ENCODE peak calls at places on chromosomes 12 and 14, in ten cellular contexts. F, U, P, B, G, C, Q, L, W and J are unnamed samples.

GRCh38 chr12:109309441-109310246 is 560 bp upstream of the FOXN4 start:
- DNase-seq in F (no peak), U (no peak), P (no peak), B (peak; percentile 38), G (no peak), C (no peak), Q (no peak), L (peak; percentile 50), W (peak; percentile 44), J (no peak)

GRCh38 chr14:36105401-36105800 is 71.1 kb downstream of the PTCSC3 start:
- DNase-seq in F (peak; percentile 65), U (no peak), P (peak; percentile 84), B (no peak), G (no peak), C (no peak), Q (no peak), L (peak; percentile 86), W (no peak), J (no peak)

GRCh38 chr12:4584896-4585295 is 22.9 kb downstream of the DYRK4 start:
- DNase-seq in F (no peak), U (no peak), P (no peak), B (no peak), G (no peak), C (no peak), Q (no peak), L (no peak), W (no peak), J (no peak)

GRCh38 chr12:6312529-6313325 is 2.2 kb downstream of the PLEKHG6 start:
- DNase-seq in F (peak; percentile 67), U (no peak), P (peak; percentile 79), B (no peak), G (no peak), C (no peak), Q (no peak), L (peak; percentile 65), W (no peak), J (no peak)

GRCh38 chr14:99512110-99512449 is 30.9 kb downstream of the CCNK start:
- DNase-seq in F (no peak), U (no peak), P (no peak), B (no peak), G (no peak), C (no peak), Q (no peak), L (no peak), W (no peak), J (no peak)

GRCh38 chr12:120983759-120984158 is 5.4 kb downstream of the HNF1A start:
- DNase-seq in F (no peak), U (no peak), P (no peak), B (no peak), G (no peak), C (no peak), Q (no peak), L (no peak), W (no peak), J (no peak)

GRCh38 chr14:75769047-75769685 is 108.1 kb downstream of the TTLL5 start:
- DNase-seq in F (no peak), U (no peak), P (no peak), B (no peak), G (no peak), C (no peak), Q (no peak), L (no peak), W (no peak), J (no peak)

GRCh38 chr14:23538785-23539184 is 12.8 kb downstream of the ZFHX2 start:
- DNase-seq in F (peak; percentile 24), U (peak; percentile 30), P (no peak), B (no peak), G (peak; percentile 36), C (no peak), Q (no peak), L (no peak), W (peak; percentile 79), J (no peak)

GRCh38 chr12:685388-685787 is 22.1 kb upstream of the NINJ2 start:
- DNase-seq in F (peak; percentile 7), U (no peak), P (no peak), B (peak; percentile 62), G (no peak), C (no peak), Q (no peak), L (no peak), W (no peak), J (no peak)

GRCh38 chr12:65566776-65567175 is 257.5 kb upstream of the HMGA2 start:
- DNase-seq in F (no peak), U (no peak), P (no peak), B (no peak), G (no peak), C (no peak), Q (no peak), L (no peak), W (no peak), J (peak; percentile 8)

GRCh38 chr12:32917094-32917611 is 20.6 kb upstream of the PKP2 start:
- DNase-seq in F (no peak), U (no peak), P (no peak), B (no peak), G (no peak), C (no peak), Q (no peak), L (no peak), W (no peak), J (no peak)

GRCh38 chr14:54435500-54435981 is 5.6 kb downstream of the CNIH1 start:
- DNase-seq in F (no peak), U (no peak), P (no peak), B (peak; percentile 23), G (no peak), C (no peak), Q (no peak), L (no peak), W (no peak), J (peak; percentile 39)

GRCh38 chr14:23379331-23380196 is 2.7 kb downstream of the CMTM5 start:
- DNase-seq in F (peak; percentile 31), U (peak; percentile 30), P (peak; percentile 78), B (peak; percentile 77), G (no peak), C (no peak), Q (no peak), L (peak; percentile 65), W (peak; percentile 75), J (no peak)

GRCh38 chr12:94186461-94187237 is 38.3 kb downstream of the PLXNC1 start:
- DNase-seq in F (peak; percentile 20), U (peak; percentile 74), P (peak; percentile 62), B (no peak), G (no peak), C (peak; percentile 30), Q (peak; percentile 58), L (peak; percentile 90), W (no peak), J (no peak)

GRCh38 chr14:75861161-75861621 is 120.6 kb downstream of the TGFB3 start:
- DNase-seq in F (no peak), U (no peak), P (no peak), B (no peak), G (no peak), C (no peak), Q (no peak), L (no peak), W (no peak), J (no peak)

GRCh38 chr12:57803317-57803893 is 15.1 kb downstream of the AVIL start:
- DNase-seq in F (peak; percentile 24), U (peak; percentile 19), P (peak; percentile 44), B (peak; percentile 33), G (peak; percentile 48), C (no peak), Q (no peak), L (no peak), W (peak; percentile 44), J (no peak)

GRCh38 chr12:1879633-1880032 is 38.8 kb downstream of the CACNA2D4 start:
- DNase-seq in F (no peak), U (no peak), P (no peak), B (no peak), G (no peak), C (no peak), Q (no peak), L (no peak), W (no peak), J (no peak)

GRCh38 chr12:5480218-5480952 is 48.5 kb downstream of the NTF3 start:
- DNase-seq in F (peak; percentile 44), U (no peak), P (no peak), B (no peak), G (no peak), C (peak; percentile 7), Q (no peak), L (peak; percentile 20), W (no peak), J (no peak)

GRCh38 chr14:73763396-73763795 is 49.2 kb upstream of the PNMA1 start:
- DNase-seq in F (peak; percentile 79), U (no peak), P (peak; percentile 52), B (no peak), G (no peak), C (no peak), Q (no peak), L (no peak), W (no peak), J (no peak)

GRCh38 chr12:16346931-16347330 is 514 bp upstream of the MGST1 start:
- DNase-seq in F (no peak), U (no peak), P (peak; percentile 13), B (no peak), G (no peak), C (no peak), Q (no peak), L (no peak), W (peak; percentile 10), J (no peak)

GRCh38 chr12:87676726-87677125 is 352.5 kb downstream of the C12orf50 start:
- DNase-seq in F (no peak), U (no peak), P (no peak), B (no peak), G (no peak), C (no peak), Q (no peak), L (no peak), W (no peak), J (no peak)

GRCh38 chr12:103327676-103328075 is 168.1 kb downstream of the C12orf42 start:
- DNase-seq in F (no peak), U (no peak), P (no peak), B (no peak), G (no peak), C (no peak), Q (no peak), L (no peak), W (no peak), J (no peak)

GRCh38 chr12:116202940-116203339 is 74.6 kb downstream of the MED13L start:
- DNase-seq in F (no peak), U (no peak), P (no peak), B (no peak), G (no peak), C (no peak), Q (no peak), L (no peak), W (no peak), J (no peak)

GRCh38 chr12:63915105-63915830 is 70.8 kb downstream of the SRGAP1 start:
- DNase-seq in F (peak; percentile 46), U (no peak), P (no peak), B (no peak), G (no peak), C (no peak), Q (no peak), L (no peak), W (no peak), J (no peak)

GRCh38 chr12:103668520-103668919 is 81.4 kb downstream of the STAB2 start:
- DNase-seq in F (no peak), U (no peak), P (no peak), B (no peak), G (no peak), C (no peak), Q (no peak), L (no peak), W (no peak), J (no peak)

GRCh38 chr12:82479511-82479910 is 121.2 kb downstream of the METTL25 start:
- DNase-seq in F (no peak), U (no peak), P (no peak), B (no peak), G (no peak), C (no peak), Q (no peak), L (no peak), W (no peak), J (no peak)